ENCODE peak calls at places on chromosomes 2 and 18, in nine cellular contexts. R, S, X, E, D, V, B, J and L are unnamed samples.

GRCh38 chr2:97718051-97718882 is 4.9 kb downstream of the ZAP70 start:
- DNase-seq in S (peak), E (no peak), D (peak), R (no peak), J (peak), X (no peak), V (no peak), B (no peak), L (no peak)

GRCh38 chr2:238494573-238494961 is 67.8 kb downstream of the ASB1 start:
- DNase-seq in B (no peak), R (no peak), D (no peak), S (no peak), X (no peak), J (no peak), V (no peak), E (no peak), L (no peak)

GRCh38 chr18:13415736-13416135 is 197.2 kb downstream of the LDLRAD4 start:
- DNase-seq in J (no peak), E (no peak), R (no peak), V (no peak), B (no peak), X (no peak), S (no peak), D (no peak), L (no peak)

GRCh38 chr18:957829-958228 is 53.2 kb downstream of the ADCYAP1 start:
- DNase-seq in D (no peak), R (no peak), S (no peak), V (no peak), B (no peak), J (no peak), E (no peak), X (no peak), L (no peak)

GRCh38 chr2:127475788-127476187 is 50.5 kb downstream of the IWS1 start:
- DNase-seq in V (no peak), D (no peak), X (no peak), S (no peak), E (no peak), B (no peak), J (no peak), R (no peak), L (no peak)

GRCh38 chr2:160241251-160242137 is 41.4 kb upstream of the ITGB6 start:
- DNase-seq in J (peak), D (no peak), R (no peak), V (no peak), E (peak), X (no peak), B (no peak), S (no peak), L (no peak)

GRCh38 chr18:54983041-54983686 is 23.9 kb upstream of the CCDC68 start:
- DNase-seq in B (no peak), R (no peak), D (peak), V (no peak), E (peak), S (peak), J (no peak), X (peak), L (no peak)

GRCh38 chr2:219252570-219252899 is 508 bp upstream of the TUBA4B start:
- DNase-seq in D (no peak), E (peak), J (peak), B (no peak), R (no peak), S (no peak), V (no peak), X (no peak), L (no peak)

GRCh38 chr18:8706981-8707940 is 1.9 kb downstream of the MTCL1 start:
- DNase-seq in J (no peak), R (peak), X (no peak), S (no peak), D (peak), E (no peak), B (no peak), V (no peak), L (no peak)
- TF ChIP-seq CTCF in J (no peak), R (peak), X (peak), S (no peak), D (peak), E (no peak), B (peak), V (no peak), L (no peak)

DNA sequence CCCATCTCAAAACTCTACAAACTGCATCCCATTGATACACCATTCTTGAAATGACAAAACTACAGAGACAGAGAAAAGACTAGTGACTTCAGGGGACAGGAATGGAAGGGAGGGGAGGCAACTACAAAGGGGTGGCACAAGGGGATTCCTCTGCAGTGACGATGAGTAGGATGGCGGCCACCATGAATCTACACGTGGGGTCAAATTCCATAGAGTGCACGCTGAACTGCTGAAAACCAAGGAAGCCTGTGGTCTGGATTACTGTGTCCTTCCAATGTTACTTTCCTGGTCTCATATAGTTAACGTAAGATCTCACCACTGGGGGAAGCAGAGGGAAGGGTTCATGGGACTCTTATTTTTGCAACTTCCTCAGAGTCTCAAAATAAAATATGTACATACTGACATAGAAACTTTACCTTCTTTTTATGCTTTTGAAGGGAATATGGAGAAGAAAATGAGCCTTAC is 23.6 kb downstream of the COX7A2L start:
- DNase-seq in J (no peak), E (no peak), V (no peak), X (no peak), B (no peak), R (no peak), D (no peak), S (no peak), L (no peak)
- TF ChIP-seq CTCF in J (no peak), E (no peak), V (no peak), X (no peak), B (no peak), R (no peak), D (no peak), S (no peak), L (no peak)

GRCh38 chr2:233448220-233448559 is 93.9 kb downstream of the DGKD start:
- DNase-seq in B (no peak), D (no peak), V (no peak), S (peak), E (no peak), R (peak), J (no peak), X (no peak), L (no peak)
- TF ChIP-seq CTCF in B (no peak), D (no peak), V (no peak), S (peak), E (no peak), R (no peak), J (no peak), X (peak), L (no peak)

DNA sequence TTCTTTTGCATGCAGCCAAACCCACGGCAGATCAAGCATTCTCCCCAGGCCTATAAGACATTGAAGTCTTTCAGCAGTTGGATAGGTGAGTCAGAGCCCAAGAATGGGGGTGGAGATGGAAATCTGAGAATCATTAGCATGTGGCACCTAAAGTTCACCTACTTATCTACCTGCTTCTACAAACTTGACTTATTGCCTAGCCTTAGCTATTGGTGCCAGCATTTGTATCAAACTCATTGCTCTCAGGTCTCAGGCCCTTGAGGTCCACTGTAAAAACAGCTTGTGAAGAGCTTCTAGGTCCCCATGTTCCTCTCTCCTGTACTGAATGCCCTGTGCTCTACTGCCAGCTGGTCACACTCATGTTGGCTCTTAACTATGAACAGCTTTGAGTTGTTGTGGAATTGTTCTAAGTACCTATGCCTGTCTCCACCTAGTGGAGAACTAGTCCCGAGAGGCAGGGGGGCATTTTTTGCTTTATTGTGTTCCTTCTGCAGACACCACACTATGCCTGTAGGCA is 278.4 kb upstream of the SPRED2 start:
- DNase-seq in E (peak), V (no peak), B (no peak), R (no peak), D (no peak), J (no peak), X (no peak), S (peak), L (no peak)
- TF ChIP-seq CTCF in E (no peak), V (no peak), B (no peak), R (peak), D (no peak), J (no peak), X (peak), S (peak), L (no peak)

GRCh38 chr2:221572180-221572820 is at the start of gene EPHA4:
- DNase-seq in X (peak), J (peak), B (peak), V (peak), E (peak), R (peak), S (peak), D (peak), L (peak)
- TF ChIP-seq CTCF in X (no peak), J (peak), B (peak), V (no peak), E (peak), R (no peak), S (peak), D (peak), L (no peak)